ENCODE peak calls at places on chromosomes 6 and 20, in six cellular contexts. S is amygdala; H is activated effector memory CD4-positive, alpha-beta T cell treated with anti-CD3 and anti-CD28 coated beads, Interleukin-2, amount 50 U/mL, for 16 hours; Z is epithelial cell of proximal tubule; D is OCI-M1; W is astrocyte of the cerebellum. F is an unnamed sample.

GRCh38 chr6:35318200-35318844 is 20.7 kb downstream of the DEF6 start:
- DNase-seq in S (peak), H (no peak), Z (no peak), D (no peak), W (peak), F (peak)

GRCh38 chr6:13711384-13711725 is 280 bp downstream of the RANBP9 start:
- DNase-seq in S (no peak), H (peak), Z (no peak), D (peak), W (no peak), F (no peak)

GRCh38 chr6:68650142-68650541 is 15.1 kb downstream of the ADGRB3 start:
- DNase-seq in S (no peak), H (no peak), Z (no peak), D (no peak), W (no peak), F (no peak)

GRCh38 chr6:4091926-4092325 is 13.0 kb upstream of the FAM217A start:
- DNase-seq in S (no peak), H (no peak), Z (no peak), D (no peak), W (no peak), F (no peak)

GRCh38 chr20:49657118-49657901 is 56.4 kb downstream of the B4GALT5 start:
- DNase-seq in S (no peak), H (no peak), Z (no peak), D (no peak), W (no peak), F (peak)

GRCh38 chr20:44911264-44911921 is 1.5 kb downstream of the PABPC1L start:
- DNase-seq in S (no peak), H (peak), Z (peak), D (peak), W (peak), F (peak)

GRCh38 chr6:10384064-10384317 is 30.9 kb downstream of the TFAP2A start:
- DNase-seq in S (no peak), H (no peak), Z (no peak), D (no peak), W (no peak), F (no peak)

GRCh38 chr6:44788387-44788981 is 401.0 kb downstream of the CDC5L start:
- DNase-seq in S (no peak), H (no peak), Z (no peak), D (no peak), W (no peak), F (peak)

GRCh38 chr20:52047811-52048302 is 143.7 kb downstream of the ZFP64 start:
- DNase-seq in S (no peak), H (peak), Z (no peak), D (no peak), W (peak), F (peak)

GRCh38 chr6:128519931-128520435 is 416 bp downstream of the PTPRK start:
- DNase-seq in S (peak), H (peak), Z (no peak), D (peak), W (no peak), F (peak)

GRCh38 chr6:25447570-25447929 is 168.4 kb downstream of the CARMIL1 start:
- DNase-seq in S (no peak), H (no peak), Z (no peak), D (no peak), W (no peak), F (no peak)

F was measured in adipocyte.